ENCODE peak calls at places on chromosomes 5 and 9, in nine cellular contexts. W, V, G, N, U, Q, T, F and M are unnamed samples.

GRCh38 chr5:43874772-43875171 is 271.8 kb downstream of the NNT start:
- DNase-seq in W (no peak), V (no peak), G (no peak), N (no peak), U (no peak), Q (no peak), T (no peak), F (no peak), M (no peak)

GRCh38 chr9:92455217-92455616 is 27.1 kb downstream of the ASPN start:
- DNase-seq in W (no peak), V (no peak), G (no peak), N (no peak), U (peak), Q (no peak), T (no peak), F (peak), M (peak)

GRCh38 chr9:110623462-110624025 is 44.0 kb upstream of the SVEP1 start:
- DNase-seq in W (no peak), V (peak), G (peak), N (no peak), U (peak), Q (peak), T (peak), F (peak), M (peak)

GRCh38 chr9:87836951-87837715 is 45.5 kb upstream of the SPATA31E1 start:
- DNase-seq in W (no peak), V (no peak), G (no peak), N (no peak), U (no peak), Q (no peak), T (no peak), F (no peak), M (no peak)

GRCh38 chr9:34650816-34651215 is 1.2 kb upstream of the IL11RA start:
- DNase-seq in W (no peak), V (no peak), G (no peak), N (no peak), U (no peak), Q (no peak), T (no peak), F (peak), M (no peak)

GRCh38 chr5:171431251-171431777 is 11.9 kb downstream of the FGF18 start:
- DNase-seq in W (no peak), V (no peak), G (no peak), N (no peak), U (no peak), Q (no peak), T (no peak), F (no peak), M (no peak)

GRCh38 chr5:6712136-6712581 is 1.1 kb upstream of the TENT4A start:
- DNase-seq in W (peak), V (no peak), G (peak), N (peak), U (peak), Q (peak), T (peak), F (no peak), M (peak)

GRCh38 chr9:93492327-93492726 is 38.9 kb upstream of the FAM120AOS start:
- DNase-seq in W (no peak), V (no peak), G (no peak), N (no peak), U (no peak), Q (no peak), T (no peak), F (no peak), M (no peak)

GRCh38 chr5:178340187-178340586 is 107.6 kb upstream of the PHYKPL start:
- DNase-seq in W (no peak), V (no peak), G (no peak), N (no peak), U (no peak), Q (no peak), T (no peak), F (no peak), M (no peak)

GRCh38 chr5:56827043-56827442 is 11.7 kb downstream of the MAP3K1 start:
- DNase-seq in W (no peak), V (no peak), G (no peak), N (no peak), U (peak), Q (no peak), T (peak), F (no peak), M (no peak)

GRCh38 chr9:111438576-111439235 is 45.5 kb downstream of the ECPAS start:
- DNase-seq in W (no peak), V (no peak), G (no peak), N (no peak), U (no peak), Q (no peak), T (no peak), F (no peak), M (no peak)

GRCh38 chr5:143404416-143405062 is 1.1 kb upstream of the NR3C1 start:
- DNase-seq in W (peak), V (peak), G (peak), N (peak), U (peak), Q (peak), T (peak), F (peak), M (peak)

GRCh38 chr9:112224401-112225289 is 49.5 kb upstream of the SUSD1 start:
- DNase-seq in W (no peak), V (no peak), G (no peak), N (no peak), U (no peak), Q (peak), T (no peak), F (no peak), M (peak)

GRCh38 chr9:130328349-130328801 is 62.8 kb downstream of the HMCN2 start:
- DNase-seq in W (no peak), V (no peak), G (no peak), N (no peak), U (no peak), Q (no peak), T (no peak), F (no peak), M (no peak)

GRCh38 chr5:173498286-173498685 is 118.2 kb downstream of the BOD1 start:
- DNase-seq in W (no peak), V (no peak), G (no peak), N (no peak), U (no peak), Q (no peak), T (no peak), F (peak), M (no peak)

GRCh38 chr9:33239922-33240321 is at the start of gene SPINK4:
- DNase-seq in W (no peak), V (no peak), G (no peak), N (no peak), U (no peak), Q (no peak), T (no peak), F (no peak), M (no peak)

GRCh38 chr9:105073147-105073546 is 145.2 kb upstream of the ABCA1 start:
- DNase-seq in W (no peak), V (no peak), G (no peak), N (no peak), U (no peak), Q (no peak), T (no peak), F (no peak), M (no peak)

GRCh38 chr9:107587175-107587963 is 97.8 kb upstream of the KLF4 start:
- DNase-seq in W (no peak), V (no peak), G (no peak), N (no peak), U (no peak), Q (no peak), T (peak), F (no peak), M (no peak)

GRCh38 chr9:36865731-36866635 is 168.1 kb downstream of the PAX5 start:
- DNase-seq in W (no peak), V (no peak), G (no peak), N (no peak), U (no peak), Q (no peak), T (no peak), F (no peak), M (no peak)

GRCh38 chr5:113047234-113047633 is 70.6 kb downstream of the DCP2 start:
- DNase-seq in W (no peak), V (no peak), G (no peak), N (no peak), U (no peak), Q (no peak), T (peak), F (peak), M (no peak)

GRCh38 chr5:38782185-38782584 is 63.6 kb upstream of the OSMR start:
- DNase-seq in W (no peak), V (no peak), G (no peak), N (no peak), U (no peak), Q (no peak), T (no peak), F (no peak), M (peak)

GRCh38 chr9:98913044-98913443 is 30.7 kb upstream of the COL15A1 start:
- DNase-seq in W (no peak), V (no peak), G (no peak), N (no peak), U (no peak), Q (no peak), T (no peak), F (no peak), M (no peak)

GRCh38 chr9:125204477-125204876 is 4.1 kb downstream of the RABEPK start:
- DNase-seq in W (no peak), V (no peak), G (no peak), N (no peak), U (no peak), Q (no peak), T (no peak), F (no peak), M (no peak)

GRCh38 chr5:41773799-41774198 is 96.4 kb downstream of the OXCT1 start:
- DNase-seq in W (no peak), V (no peak), G (no peak), N (no peak), U (no peak), Q (no peak), T (no peak), F (no peak), M (no peak)